ENCODE peak calls at places on chromosome X, in eight cellular contexts. J, K, L, F, C, V, D and N are unnamed samples.

GRCh38 chrX:123454712-123455431 is 270.8 kb downstream of the GRIA3 start:
- DNase-seq in J (no peak), K (no peak), L (no peak), F (no peak), C (no peak), V (no peak), D (no peak), N (no peak)

GRCh38 chrX:65537229-65537628 is 2.6 kb upstream of the LAS1L start:
- DNase-seq in J (no peak), K (no peak), L (no peak), F (no peak), C (no peak), V (no peak), D (no peak), N (no peak)

GRCh38 chrX:138710311-138710791 is 1.2 kb downstream of the FGF13 start:
- DNase-seq in J (no peak), K (no peak), L (no peak), F (peak; percentile 0), C (no peak), V (no peak), D (no peak), N (no peak)

GRCh38 chrX:120334603-120335002 is 23.3 kb upstream of the TMEM255A start:
- DNase-seq in J (no peak), K (no peak), L (no peak), F (no peak), C (no peak), V (no peak), D (no peak), N (no peak)

GRCh38 chrX:18422325-18422724 is 3.1 kb upstream of the CDKL5 start:
- DNase-seq in J (no peak), K (no peak), L (no peak), F (peak; percentile 84), C (peak; percentile 94), V (no peak), D (peak; percentile 74), N (no peak)

GRCh38 chrX:39840141-39841126 is 257.3 kb downstream of the BCOR start:
- DNase-seq in J (no peak), K (no peak), L (no peak), F (no peak), C (no peak), V (no peak), D (no peak), N (no peak)

GRCh38 chrX:152635941-152636340 is 1.8 kb upstream of the GABRQ start:
- DNase-seq in J (no peak), K (no peak), L (no peak), F (peak; percentile 33), C (peak; percentile 61), V (peak; percentile 55), D (peak; percentile 76), N (no peak)

GRCh38 chrX:130125090-130125489 is 14.8 kb upstream of the ELF4 start:
- DNase-seq in J (peak; percentile 79), K (no peak), L (no peak), F (no peak), C (peak; percentile 74), V (peak; percentile 23), D (no peak), N (no peak)

GRCh38 chrX:23554304-23554703 is 113.0 kb upstream of the PRDX4 start:
- DNase-seq in J (no peak), K (no peak), L (no peak), F (peak; percentile 4), C (peak; percentile 76), V (peak; percentile 25), D (peak; percentile 65), N (no peak)

GRCh38 chrX:84469226-84469625 is 33.0 kb downstream of the HDX start:
- DNase-seq in J (no peak), K (no peak), L (no peak), F (peak; percentile 51), C (peak; percentile 43), V (no peak), D (no peak), N (no peak)

GRCh38 chrX:117538441-117539418 is 577.9 kb downstream of the KLHL13 start:
- DNase-seq in J (no peak), K (no peak), L (no peak), F (no peak), C (no peak), V (peak; percentile 86), D (no peak), N (no peak)

GRCh38 chrX:38312436-38312835 is 14.9 kb downstream of the RPGR start:
- DNase-seq in J (no peak), K (no peak), L (no peak), F (peak; percentile 94), C (peak; percentile 57), V (no peak), D (peak; percentile 6), N (no peak)

GRCh38 chrX:24372021-24372763 is 11.8 kb downstream of the SUPT20HL1 start:
- DNase-seq in J (no peak), K (no peak), L (no peak), F (no peak), C (no peak), V (no peak), D (no peak), N (no peak)

GRCh38 chrX:154012336-154012991 is 7.2 kb downstream of the IRAK1 start:
- DNase-seq in J (no peak), K (no peak), L (peak; percentile 55), F (no peak), C (no peak), V (peak; percentile 59), D (no peak), N (no peak)

GRCh38 chrX:16696956-16697355 is 15.5 kb downstream of the CTPS2 start:
- DNase-seq in J (no peak), K (no peak), L (no peak), F (no peak), C (no peak), V (no peak), D (no peak), N (no peak)

GRCh38 chrX:49995795-49996455 is 73.5 kb downstream of the CLCN5 start:
- DNase-seq in J (no peak), K (no peak), L (no peak), F (no peak), C (no peak), V (no peak), D (peak; percentile 1), N (no peak)

GRCh38 chrX:68947882-68948605 is 119.2 kb downstream of the EFNB1 start:
- DNase-seq in J (no peak), K (no peak), L (no peak), F (no peak), C (peak; percentile 24), V (no peak), D (no peak), N (no peak)

GRCh38 chrX:148871422-148872152 is 371.2 kb downstream of the AFF2 start:
- DNase-seq in J (no peak), K (no peak), L (no peak), F (peak; percentile 88), C (peak; percentile 74), V (no peak), D (peak; percentile 0), N (no peak)

GRCh38 chrX:104195489-104196084 is 29.3 kb downstream of the FAM199X start:
- DNase-seq in J (no peak), K (no peak), L (no peak), F (peak; percentile 8), C (peak; percentile 40), V (peak; percentile 36), D (peak; percentile 78), N (no peak)

GRCh38 chrX:7107968-7108480 is 39.5 kb upstream of the STS start:
- DNase-seq in J (no peak), K (no peak), L (no peak), F (no peak), C (no peak), V (no peak), D (no peak), N (no peak)

GRCh38 chrX:6678313-6678712 is 143.4 kb upstream of the VCX3A start:
- DNase-seq in J (no peak), K (no peak), L (no peak), F (no peak), C (no peak), V (no peak), D (no peak), N (no peak)

GRCh38 chrX:66200855-66201795 is 37.1 kb downstream of the HEPH start:
- DNase-seq in J (no peak), K (no peak), L (no peak), F (no peak), C (peak; percentile 17), V (peak; percentile 49), D (peak; percentile 62), N (no peak)

GRCh38 chrX:16993791-16994318 is 47.4 kb downstream of the REPS2 start:
- DNase-seq in J (no peak), K (no peak), L (no peak), F (no peak), C (no peak), V (peak; percentile 69), D (no peak), N (no peak)

GRCh38 chrX:118049713-118050112 is 66.9 kb downstream of the KLHL13 start:
- DNase-seq in J (no peak), K (no peak), L (no peak), F (peak; percentile 2), C (no peak), V (no peak), D (no peak), N (no peak)

GRCh38 chrX:129586446-129586845 is 46.4 kb downstream of the OCRL start:
- DNase-seq in J (no peak), K (no peak), L (no peak), F (no peak), C (no peak), V (no peak), D (no peak), N (no peak)

GRCh38 chrX:139596068-139596467 is 65.5 kb downstream of the F9 start:
- DNase-seq in J (no peak), K (no peak), L (no peak), F (no peak), C (no peak), V (no peak), D (no peak), N (no peak)

GRCh38 chrX:151765026-151765425 is 30.5 kb downstream of the CNGA2 start:
- DNase-seq in J (no peak), K (no peak), L (no peak), F (no peak), C (no peak), V (no peak), D (no peak), N (no peak)

GRCh38 chrX:123422875-123423274 is 238.8 kb downstream of the GRIA3 start:
- DNase-seq in J (no peak), K (no peak), L (no peak), F (peak; percentile 12), C (peak; percentile 44), V (peak; percentile 55), D (peak; percentile 54), N (no peak)

GRCh38 chrX:1224954-1225353 is 12.5 kb upstream of the CRLF2 start:
- DNase-seq in J (no peak), K (no peak), L (no peak), F (no peak), C (no peak), V (no peak), D (no peak), N (no peak)

GRCh38 chrX:17459008-17459407 is 84.0 kb downstream of the NHS start:
- DNase-seq in J (peak; percentile 30), K (no peak), L (peak; percentile 40), F (no peak), C (peak; percentile 89), V (no peak), D (peak; percentile 80), N (no peak)

GRCh38 chrX:85052207-85052606 is 48.5 kb downstream of the APOOL start:
- DNase-seq in J (no peak), K (no peak), L (no peak), F (peak; percentile 0), C (peak; percentile 39), V (no peak), D (peak; percentile 32), N (no peak)

GRCh38 chrX:119871599-119872395 is at the start of the genes NDUFA1 and RNF113A:
- DNase-seq in J (peak; percentile 85), K (peak; percentile 63), L (peak; percentile 88), F (peak; percentile 86), C (peak; percentile 85), V (peak; percentile 80), D (peak; percentile 86), N (no peak)

GRCh38 chrX:129116651-129117050 is 406.6 kb downstream of the SMARCA1 start:
- DNase-seq in J (no peak), K (no peak), L (no peak), F (no peak), C (no peak), V (peak; percentile 71), D (no peak), N (no peak)